ENCODE peak calls at places on chromosomes 4 and X, in five cellular contexts. One of them, this sample, is unnamed.

GRCh38 chr4:24991015-24991414 is 39.7 kb downstream of the LGI2 start:
- DNase-seq in activated gamma-delta T cell treated with anti-CD3 and anti-CD28 coated beads, Interleukin-2, amount 50 U/mL, for 16 hours: no peak
- DNase-seq in effector memory CD8-positive, alpha-beta T cell: no peak
- DNase-seq in heart right ventricle: no peak
- DNase-seq in SW480: no peak
- DNase-seq in this sample: no peak

GRCh38 chrX:2828404-2829065 is at the start of gene GYG2:
- DNase-seq in activated gamma-delta T cell treated with anti-CD3 and anti-CD28 coated beads, Interleukin-2, amount 50 U/mL, for 16 hours: no peak
- DNase-seq in SW480: no peak
- DNase-seq in effector memory CD8-positive, alpha-beta T cell: no peak
- DNase-seq in heart right ventricle: no peak
- DNase-seq in this sample: peak

GRCh38 chrX:1542994-1543725 is 6.2 kb upstream of the P2RY8 start:
- DNase-seq in SW480: no peak
- DNase-seq in activated gamma-delta T cell treated with anti-CD3 and anti-CD28 coated beads, Interleukin-2, amount 50 U/mL, for 16 hours: no peak
- DNase-seq in heart right ventricle: no peak
- DNase-seq in effector memory CD8-positive, alpha-beta T cell: no peak
- DNase-seq in this sample: no peak

GRCh38 chr4:98688416-98689290 is 30.2 kb upstream of the TSPAN5 start:
- DNase-seq in heart right ventricle: no peak
- DNase-seq in activated gamma-delta T cell treated with anti-CD3 and anti-CD28 coated beads, Interleukin-2, amount 50 U/mL, for 16 hours: no peak
- DNase-seq in SW480: peak
- DNase-seq in effector memory CD8-positive, alpha-beta T cell: no peak
- DNase-seq in this sample: no peak

GRCh38 chr4:124277691-124278090 is 434.8 kb downstream of the ANKRD50 start:
- DNase-seq in activated gamma-delta T cell treated with anti-CD3 and anti-CD28 coated beads, Interleukin-2, amount 50 U/mL, for 16 hours: no peak
- DNase-seq in SW480: no peak
- DNase-seq in effector memory CD8-positive, alpha-beta T cell: no peak
- DNase-seq in heart right ventricle: no peak
- DNase-seq in this sample: no peak

GRCh38 chrX:143027262-143027661 is 1.5 kb downstream of the SPANXN4 start:
- DNase-seq in activated gamma-delta T cell treated with anti-CD3 and anti-CD28 coated beads, Interleukin-2, amount 50 U/mL, for 16 hours: no peak
- DNase-seq in SW480: no peak
- DNase-seq in effector memory CD8-positive, alpha-beta T cell: no peak
- DNase-seq in heart right ventricle: no peak
- DNase-seq in this sample: no peak

GRCh38 chr4:186724048-186724860 is 598 bp upstream of the FAT1 start:
- DNase-seq in SW480: peak
- DNase-seq in effector memory CD8-positive, alpha-beta T cell: no peak
- DNase-seq in heart right ventricle: peak
- DNase-seq in activated gamma-delta T cell treated with anti-CD3 and anti-CD28 coated beads, Interleukin-2, amount 50 U/mL, for 16 hours: no peak
- DNase-seq in this sample: no peak

GRCh38 chr4:127126718-127127117 is 506.0 kb upstream of the INTU start:
- DNase-seq in effector memory CD8-positive, alpha-beta T cell: no peak
- DNase-seq in SW480: no peak
- DNase-seq in activated gamma-delta T cell treated with anti-CD3 and anti-CD28 coated beads, Interleukin-2, amount 50 U/mL, for 16 hours: no peak
- DNase-seq in heart right ventricle: no peak
- DNase-seq in this sample: no peak

GRCh38 chr4:119111296-119111695 is 24.3 kb upstream of the MYOZ2 start:
- DNase-seq in heart right ventricle: no peak
- DNase-seq in effector memory CD8-positive, alpha-beta T cell: no peak
- DNase-seq in activated gamma-delta T cell treated with anti-CD3 and anti-CD28 coated beads, Interleukin-2, amount 50 U/mL, for 16 hours: no peak
- DNase-seq in SW480: no peak
- DNase-seq in this sample: no peak

GRCh38 chrX:10756365-10756915 is 136.1 kb upstream of the MID1 start:
- DNase-seq in SW480: peak
- DNase-seq in activated gamma-delta T cell treated with anti-CD3 and anti-CD28 coated beads, Interleukin-2, amount 50 U/mL, for 16 hours: no peak
- DNase-seq in effector memory CD8-positive, alpha-beta T cell: no peak
- DNase-seq in heart right ventricle: no peak
- DNase-seq in this sample: no peak

GRCh38 chrX:120517936-120518335 is 42.8 kb downstream of the CUL4B start:
- DNase-seq in effector memory CD8-positive, alpha-beta T cell: no peak
- DNase-seq in heart right ventricle: no peak
- DNase-seq in activated gamma-delta T cell treated with anti-CD3 and anti-CD28 coated beads, Interleukin-2, amount 50 U/mL, for 16 hours: no peak
- DNase-seq in SW480: no peak
- DNase-seq in this sample: no peak

GRCh38 chr4:38184404-38184803 is 224.2 kb downstream of the PTTG2 start:
- DNase-seq in effector memory CD8-positive, alpha-beta T cell: no peak
- DNase-seq in activated gamma-delta T cell treated with anti-CD3 and anti-CD28 coated beads, Interleukin-2, amount 50 U/mL, for 16 hours: no peak
- DNase-seq in SW480: no peak
- DNase-seq in heart right ventricle: no peak
- DNase-seq in this sample: no peak

GRCh38 chrX:20427173-20427770 is 160.6 kb upstream of the RPS6KA3 start:
- DNase-seq in effector memory CD8-positive, alpha-beta T cell: no peak
- DNase-seq in SW480: no peak
- DNase-seq in activated gamma-delta T cell treated with anti-CD3 and anti-CD28 coated beads, Interleukin-2, amount 50 U/mL, for 16 hours: no peak
- DNase-seq in heart right ventricle: no peak
- DNase-seq in this sample: no peak

GRCh38 chr4:80213117-80213815 is 16.0 kb downstream of the PRDM8 start:
- DNase-seq in activated gamma-delta T cell treated with anti-CD3 and anti-CD28 coated beads, Interleukin-2, amount 50 U/mL, for 16 hours: no peak
- DNase-seq in effector memory CD8-positive, alpha-beta T cell: no peak
- DNase-seq in heart right ventricle: no peak
- DNase-seq in SW480: no peak
- DNase-seq in this sample: no peak

GRCh38 chrX:71917621-71918341 is 7.1 kb downstream of the NHSL2 start:
- DNase-seq in activated gamma-delta T cell treated with anti-CD3 and anti-CD28 coated beads, Interleukin-2, amount 50 U/mL, for 16 hours: no peak
- DNase-seq in SW480: no peak
- DNase-seq in heart right ventricle: no peak
- DNase-seq in effector memory CD8-positive, alpha-beta T cell: no peak
- DNase-seq in this sample: no peak

GRCh38 chr4:82560853-82561744 is 689 bp downstream of the TMEM150C start:
- DNase-seq in SW480: no peak
- DNase-seq in activated gamma-delta T cell treated with anti-CD3 and anti-CD28 coated beads, Interleukin-2, amount 50 U/mL, for 16 hours: no peak
- DNase-seq in effector memory CD8-positive, alpha-beta T cell: no peak
- DNase-seq in heart right ventricle: peak
- DNase-seq in this sample: no peak

GRCh38 chr4:3262208-3263052 is 13.5 kb downstream of the MSANTD1 start:
- DNase-seq in heart right ventricle: no peak
- DNase-seq in SW480: no peak
- DNase-seq in activated gamma-delta T cell treated with anti-CD3 and anti-CD28 coated beads, Interleukin-2, amount 50 U/mL, for 16 hours: no peak
- DNase-seq in effector memory CD8-positive, alpha-beta T cell: no peak
- DNase-seq in this sample: no peak

GRCh38 chr4:54482529-54482961 is 175.2 kb upstream of the KIT start:
- DNase-seq in SW480: peak
- DNase-seq in effector memory CD8-positive, alpha-beta T cell: no peak
- DNase-seq in activated gamma-delta T cell treated with anti-CD3 and anti-CD28 coated beads, Interleukin-2, amount 50 U/mL, for 16 hours: no peak
- DNase-seq in heart right ventricle: no peak
- DNase-seq in this sample: no peak